ENCODE peak calls at places on chromosomes 12 and 14, in nine cellular contexts. P is CD8-positive, alpha-beta T cell; T is dorsolateral prefrontal cortex; D is right lobe of liver; L is GM23338; K is prostate gland; B is GM06990; E is GM23248; C is left ventricle myocardium inferior. F is an unnamed sample. For H3K27me3, the result is how much of the 10 kb centered on the place peaks cover.

GRCh38 chr12:11719678-11720099 is 70.2 kb downstream of the ETV6 start:
- DNase-seq in P (no peak), T (no peak), D (peak), L (peak), K (no peak), B (no peak), E (peak), C (peak), F (no peak)

GRCh38 chr14:23186913-23187654 is 3.6 kb upstream of the SLC7A8 start:
- DNase-seq in P (no peak), T (no peak), D (no peak), L (peak), K (peak), B (no peak), E (peak), C (no peak), F (peak)

GRCh38 chr14:102590667-102591099 is 1.8 kb upstream of the RCOR1 start:
- DNase-seq in P (no peak), T (no peak), D (peak), L (peak), K (no peak), B (no peak), E (peak), C (no peak), F (no peak)

GRCh38 chr14:95222870-95223398 is 65.6 kb upstream of the DICER1 start:
- DNase-seq in P (no peak), T (no peak), D (peak), L (no peak), K (no peak), B (no peak), E (peak), C (no peak), F (no peak)

GRCh38 chr12:2299207-2299606 is 246.4 kb downstream of the CACNA1C start:
- DNase-seq in P (no peak), T (no peak), D (no peak), L (no peak), K (no peak), B (no peak), E (no peak), C (no peak), F (no peak)

GRCh38 chr14:99603471-99603933 is 505 bp downstream of the CCDC85C start:
- DNase-seq in P (peak), T (no peak), D (no peak), L (peak), K (no peak), B (peak), E (peak), C (no peak), F (no peak)

GRCh38 chr12:121088208-121088585 is 44.5 kb upstream of the P2RX7 start:
- DNase-seq in P (no peak), T (no peak), D (no peak), L (no peak), K (no peak), B (no peak), E (no peak), C (no peak), F (no peak)

GRCh38 chr12:10082057-10082874 is 16.5 kb downstream of the CLEC1A start:
- DNase-seq in P (no peak), T (no peak), D (no peak), L (no peak), K (no peak), B (no peak), E (no peak), C (no peak), F (no peak)

GRCh38 chr14:103521438-103521961 is 1.1 kb downstream of the CKB start:
- DNase-seq in P (no peak), T (no peak), D (no peak), L (no peak), K (no peak), B (peak), E (peak), C (peak), F (no peak)

GRCh38 chr12:98291828-98292227 is 223.6 kb upstream of the TMPO start:
- DNase-seq in P (no peak), T (no peak), D (no peak), L (peak), K (no peak), B (no peak), E (no peak), C (no peak), F (no peak)

GRCh38 chr14:49512571-49512970 is 73.6 kb downstream of the RPS29 start:
- DNase-seq in P (no peak), T (no peak), D (no peak), L (no peak), K (no peak), B (no peak), E (peak), C (no peak), F (no peak)

GRCh38 chr12:119412811-119413794 is 78.6 kb downstream of the CCDC60 start:
- DNase-seq in P (no peak), T (peak), D (peak), L (peak), K (peak), B (peak), E (peak), C (peak), F (peak)

GRCh38 chr12:100862600-100863149 is 68.1 kb downstream of the ANO4 start:
- DNase-seq in P (no peak), T (no peak), D (no peak), L (no peak), K (no peak), B (no peak), E (no peak), C (no peak), F (no peak)

GRCh38 chr12:127268121-127268520 is 998.8 kb upstream of the TMEM132C start:
- DNase-seq in P (no peak), T (no peak), D (no peak), L (no peak), K (no peak), B (no peak), E (no peak), C (no peak), F (no peak)

GRCh38 chr12:113297621-113298471 is 37.1 kb downstream of the SLC8B1 start:
- DNase-seq in P (no peak), T (no peak), D (peak), L (no peak), K (no peak), B (no peak), E (no peak), C (no peak), F (no peak)

GRCh38 chr14:94022532-94023411 is 3.4 kb upstream of the OTUB2 start:
- DNase-seq in P (no peak), T (no peak), D (no peak), L (no peak), K (no peak), B (no peak), E (no peak), C (peak), F (no peak)

GRCh38 chr14:40099316-40099715 is 667.1 kb upstream of the FBXO33 start:
- DNase-seq in P (no peak), T (no peak), D (no peak), L (peak), K (no peak), B (no peak), E (no peak), C (no peak), F (no peak)

GRCh38 chr12:13328535-13328934 is 132.0 kb downstream of the EMP1 start:
- DNase-seq in P (no peak), T (no peak), D (no peak), L (no peak), K (no peak), B (no peak), E (no peak), C (no peak), F (no peak)

GRCh38 chr12:122865268-122866231 is 30.3 kb downstream of the HIP1R start:
- DNase-seq in P (no peak), T (peak), D (peak), L (peak), K (no peak), B (no peak), E (peak), C (peak), F (no peak)

GRCh38 chr12:110505332-110505731 is 3.2 kb downstream of the RAD9B start:
- DNase-seq in P (no peak), T (no peak), D (no peak), L (no peak), K (no peak), B (no peak), E (no peak), C (no peak), F (no peak)

GRCh38 chr12:57381693-57382220 is 49.1 kb downstream of the R3HDM2 start:
- DNase-seq in P (no peak), T (no peak), D (no peak), L (no peak), K (no peak), B (no peak), E (no peak), C (no peak), F (no peak)

GRCh38 chr12:125552223-125552747 is 487.1 kb downstream of the AACS start:
- DNase-seq in P (no peak), T (no peak), D (no peak), L (no peak), K (no peak), B (no peak), E (no peak), C (no peak), F (no peak)

GRCh38 chr14:104090071-104090748 is 4.7 kb downstream of the ASPG start:
- DNase-seq in P (no peak), T (no peak), D (peak), L (no peak), K (no peak), B (no peak), E (no peak), C (peak), F (no peak)

GRCh38 chr12:109761631-109761950 is 48.0 kb downstream of the FAM222A start:
- DNase-seq in P (no peak), T (peak), D (peak), L (no peak), K (no peak), B (no peak), E (no peak), C (no peak), F (no peak)

DNA sequence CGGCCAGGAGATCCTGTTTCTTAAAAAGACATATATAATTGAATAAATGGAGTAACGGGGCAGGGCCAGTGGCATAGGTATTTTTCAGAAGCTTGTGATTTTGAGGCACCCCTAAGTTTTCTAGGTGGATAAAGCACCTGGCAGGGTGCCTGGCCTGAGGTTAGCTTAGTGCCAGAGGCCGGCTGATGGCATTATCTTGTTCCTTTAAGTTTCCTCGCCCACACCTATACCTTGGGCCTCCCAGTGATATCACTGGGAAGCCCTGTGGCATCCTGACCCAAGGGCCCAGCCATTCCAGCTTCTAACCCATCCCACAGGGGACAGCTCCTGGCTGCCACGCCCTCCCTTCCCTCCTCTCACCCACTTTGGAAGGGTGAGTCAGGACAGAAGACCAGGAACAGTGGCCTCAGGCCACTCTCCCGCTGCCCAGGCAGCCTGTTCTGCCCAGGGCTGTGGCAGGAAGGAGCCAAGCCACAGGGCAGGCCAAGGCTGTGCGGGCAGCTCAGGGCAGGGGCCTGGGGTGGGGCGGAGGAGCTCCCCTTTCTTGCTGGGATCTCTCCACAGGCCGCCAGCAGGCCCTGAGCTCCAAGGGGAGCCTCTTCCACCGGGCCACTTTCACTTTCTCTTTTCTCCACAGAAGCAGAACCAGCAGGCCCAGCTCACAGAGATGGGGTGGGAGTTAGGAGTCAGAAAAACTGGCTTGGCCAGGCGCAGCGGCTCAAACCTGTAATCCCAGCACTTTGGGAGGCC is 75.1 kb downstream of the IRF2BPL start:
- DNase-seq in P (peak), T (no peak), D (peak), L (peak), K (peak), B (peak), E (peak), C (peak), F (no peak)
- H3K4me3 ChIP-seq in P (peak), T (peak), D (peak), L (no peak), K (no peak), B (peak), E (peak), C (peak), F (peak)

GRCh38 chr14:72894623-72895378 is 900 bp upstream of the DPF3 start:
- DNase-seq in P (no peak), T (no peak), D (peak), L (peak), K (no peak), B (peak), E (peak), C (peak), F (no peak)

GRCh38 chr14:72892879-72893635 is 844 bp downstream of the DPF3 start:
- DNase-seq in P (peak), T (no peak), D (peak), L (peak), K (no peak), B (peak), E (peak), C (peak), F (no peak)

GRCh38 chr14:72892103-72892878 is 1.6 kb downstream of the DPF3 start:
- DNase-seq in P (no peak), T (no peak), D (no peak), L (peak), K (no peak), B (peak), E (peak), C (no peak), F (no peak)

GRCh38 chr14:72893636-72894322 is at the start of gene DPF3:
- DNase-seq in P (peak), T (peak), D (peak), L (peak), K (peak), B (peak), E (peak), C (peak), F (peak)

DNA sequence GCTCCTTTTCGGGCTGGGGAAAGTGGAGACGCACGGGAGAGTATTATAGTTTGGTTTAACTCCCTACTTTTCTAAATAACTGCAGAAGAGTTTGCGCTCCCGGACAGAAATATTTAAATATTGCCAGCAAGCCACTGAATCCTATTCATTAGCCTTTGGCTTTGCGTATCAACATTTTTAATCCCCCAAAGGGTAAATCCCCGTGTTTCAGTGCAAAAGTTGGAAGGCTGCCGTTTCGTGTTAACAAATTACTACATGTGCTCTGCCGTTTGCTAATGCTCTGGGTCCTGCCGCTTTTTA is 372 bp upstream of the DPF3 start:
- DNase-seq in P (no peak), T (no peak), D (no peak), L (no peak), K (no peak), B (no peak), E (no peak), C (no peak), F (no peak)
- H3K27me3 ChIP-seq in P (under half), T (under half), D (under half), L (half or more), K (under half), B (under half), E (under half), C (under half), F (under half)

GRCh38 chr12:51906452-51907082 is 737 bp upstream of the ACVRL1 start:
- DNase-seq in P (no peak), T (no peak), D (no peak), L (peak), K (no peak), B (no peak), E (no peak), C (no peak), F (no peak)
- H3K4me3 ChIP-seq in P (no peak), T (peak), D (peak), L (peak), K (peak), B (no peak), E (peak), C (peak), F (no peak)

GRCh38 chr12:104524026-104524425 is 67.3 kb downstream of the CHST11 start:
- DNase-seq in P (no peak), T (no peak), D (no peak), L (no peak), K (no peak), B (no peak), E (peak), C (no peak), F (no peak)
- H3K27me3 ChIP-seq in P (under half), T (under half), D (under half), L (under half), K (under half), B (under half), E (under half), C (under half), F (under half)

GRCh38 chr12:47909839-47910465 is 5.2 kb upstream of the VDR start:
- DNase-seq in P (no peak), T (no peak), D (no peak), L (no peak), K (no peak), B (no peak), E (peak), C (no peak), F (no peak)

GRCh38 chr12:47908738-47909137 is 3.9 kb upstream of the VDR start:
- DNase-seq in P (no peak), T (no peak), D (no peak), L (no peak), K (no peak), B (no peak), E (no peak), C (no peak), F (no peak)

GRCh38 chr12:47912575-47912974 is 7.8 kb upstream of the VDR start:
- DNase-seq in P (no peak), T (no peak), D (no peak), L (no peak), K (no peak), B (no peak), E (no peak), C (no peak), F (no peak)

GRCh38 chr12:47907851-47908454 is 3.2 kb upstream of the VDR start:
- DNase-seq in P (no peak), T (no peak), D (no peak), L (no peak), K (no peak), B (no peak), E (no peak), C (no peak), F (no peak)

DNA sequence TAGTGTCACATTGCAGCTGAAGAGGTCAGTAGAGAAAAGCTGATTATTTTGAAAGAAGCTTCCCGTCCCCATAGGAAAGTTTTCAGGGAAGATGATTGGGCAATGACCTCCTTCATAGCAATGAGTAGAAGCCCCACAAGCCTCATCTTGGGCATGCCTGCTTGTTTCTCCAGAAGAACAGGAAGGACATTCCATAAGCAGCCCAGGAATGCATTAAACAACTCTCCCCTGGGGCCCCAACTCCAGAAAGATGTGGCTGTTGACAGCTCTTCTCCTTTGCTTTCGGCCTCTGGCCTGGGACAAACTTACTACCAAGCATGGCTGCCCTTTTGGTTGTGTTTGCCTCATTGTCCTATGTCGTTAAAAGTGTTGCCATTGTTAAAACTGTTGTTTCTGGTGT is 5.7 kb upstream of the VDR start:
- DNase-seq in P (no peak), T (no peak), D (no peak), L (no peak), K (no peak), B (no peak), E (peak), C (no peak), F (no peak)
- H3K4me3 ChIP-seq in P (no peak), T (no peak), D (no peak), L (no peak), K (no peak), B (no peak), E (no peak), C (no peak), F (no peak)

GRCh38 chr12:5437122-5437521 is 5.2 kb downstream of the NTF3 start:
- DNase-seq in P (no peak), T (no peak), D (no peak), L (no peak), K (no peak), B (no peak), E (no peak), C (no peak), F (no peak)
- H3K27me3 ChIP-seq in P (under half), T (under half), D (under half), L (half or more), K (under half), B (under half), E (under half), C (under half), F (under half)

DNA sequence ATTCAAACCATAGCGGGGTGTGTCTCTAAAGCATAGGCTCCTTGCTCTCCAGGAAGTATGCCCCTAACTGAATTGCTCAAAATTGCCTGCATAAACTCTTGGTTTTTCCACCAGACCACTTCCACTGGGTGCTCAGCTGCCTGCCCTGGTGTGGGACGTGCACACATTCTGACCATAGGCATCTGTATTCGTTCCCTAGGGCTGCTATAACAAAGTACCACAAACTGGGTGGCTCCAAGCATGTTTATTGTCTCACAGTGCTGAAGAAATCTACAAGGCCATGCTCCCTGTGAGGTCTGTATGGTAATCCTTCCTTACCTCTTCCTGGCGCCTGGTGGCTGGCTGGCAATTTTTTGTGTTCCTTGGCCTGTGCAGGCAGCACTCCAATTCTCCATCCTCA is 16.4 kb upstream of the GALNT6 start:
- DNase-seq in P (no peak), T (no peak), D (no peak), L (no peak), K (no peak), B (no peak), E (no peak), C (no peak), F (no peak)
- H3K4me3 ChIP-seq in P (no peak), T (no peak), D (no peak), L (no peak), K (no peak), B (no peak), E (no peak), C (no peak), F (no peak)

GRCh38 chr14:69567563-69567962 is 7.1 kb downstream of the CCDC177 start:
- DNase-seq in P (no peak), T (no peak), D (no peak), L (no peak), K (no peak), B (no peak), E (no peak), C (no peak), F (no peak)
- H3K27me3 ChIP-seq in P (under half), T (under half), D (under half), L (half or more), K (under half), B (under half), E (half or more), C (half or more), F (under half)

GRCh38 chr12:62957233-62957953 is 22.4 kb upstream of the PPM1H start:
- DNase-seq in P (no peak), T (no peak), D (no peak), L (peak), K (no peak), B (no peak), E (no peak), C (no peak), F (no peak)
- H3K4me3 ChIP-seq in P (no peak), T (no peak), D (no peak), L (no peak), K (no peak), B (no peak), E (no peak), C (no peak), F (no peak)

DNA sequence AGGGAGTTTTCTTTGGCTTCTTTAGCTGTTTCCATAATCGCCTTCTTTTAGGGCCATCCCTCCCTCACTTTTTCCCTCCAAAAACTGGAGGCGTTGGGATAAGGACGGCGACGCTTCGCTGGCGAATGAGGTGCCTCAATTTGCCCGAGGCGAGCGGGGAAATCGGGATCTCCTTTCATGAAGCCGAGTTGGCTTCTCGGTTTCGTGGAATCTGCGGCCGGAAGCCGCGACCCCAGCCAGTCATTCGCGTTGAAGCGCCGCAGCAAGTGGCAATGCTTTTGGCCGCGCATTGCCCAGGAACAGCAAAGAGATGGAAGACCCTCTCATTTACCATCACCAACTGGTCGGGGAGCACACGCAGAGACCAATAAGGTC is 8.3 kb upstream of the SIX1 start:
- DNase-seq in P (no peak), T (no peak), D (no peak), L (peak), K (no peak), B (no peak), E (no peak), C (no peak), F (no peak)
- H3K27me3 ChIP-seq in P (under half), T (half or more), D (under half), L (half or more), K (under half), B (under half), E (under half), C (half or more), F (under half)

F was measured in Panc1.